ENCODE peak calls at places on chromosome 2, in ten cellular contexts. One of them, this sample, is unnamed.

GRCh38 chr2:195322324-195322723 is 334.7 kb upstream of the SLC39A10 start:
- DNase-seq in WERI-Rb-1: no peak
- DNase-seq in NCI-H510A treated with DMSO at 0.1 percent for 48 hours: peak
- DNase-seq in ecto neural progenitor cell: no peak
- DNase-seq in NCI-H1694: no peak
- DNase-seq in stimulated activated CD4-positive, alpha-beta T cell treated with anti-CD3 and anti-CD28 coated beads, Interleukin-15, amount 100 ng/mL, for 1 hour: no peak
- DNase-seq in KG1: no peak
- DNase-seq in GM04504: no peak
- DNase-seq in iPS DF 6.9: no peak
- DNase-seq in activated gamma-delta T cell treated with anti-CD3 and anti-CD28 coated beads, Interleukin-2, amount 50 U/mL, for 16 hours: no peak
- DNase-seq in this sample: peak

GRCh38 chr2:12720181-12720580 is 3.4 kb downstream of the TRIB2 start:
- DNase-seq in WERI-Rb-1: no peak
- DNase-seq in NCI-H510A treated with DMSO at 0.1 percent for 48 hours: peak
- DNase-seq in ecto neural progenitor cell: no peak
- DNase-seq in NCI-H1694: no peak
- DNase-seq in stimulated activated CD4-positive, alpha-beta T cell treated with anti-CD3 and anti-CD28 coated beads, Interleukin-15, amount 100 ng/mL, for 1 hour: no peak
- DNase-seq in KG1: no peak
- DNase-seq in GM04504: no peak
- DNase-seq in iPS DF 6.9: no peak
- DNase-seq in activated gamma-delta T cell treated with anti-CD3 and anti-CD28 coated beads, Interleukin-2, amount 50 U/mL, for 16 hours: no peak
- DNase-seq in this sample: no peak

GRCh38 chr2:26326514-26326913 is 19.4 kb upstream of the SELENOI start:
- DNase-seq in WERI-Rb-1: no peak
- DNase-seq in NCI-H510A treated with DMSO at 0.1 percent for 48 hours: no peak
- DNase-seq in ecto neural progenitor cell: no peak
- DNase-seq in NCI-H1694: no peak
- DNase-seq in stimulated activated CD4-positive, alpha-beta T cell treated with anti-CD3 and anti-CD28 coated beads, Interleukin-15, amount 100 ng/mL, for 1 hour: no peak
- DNase-seq in KG1: no peak
- DNase-seq in GM04504: no peak
- DNase-seq in iPS DF 6.9: no peak
- DNase-seq in activated gamma-delta T cell treated with anti-CD3 and anti-CD28 coated beads, Interleukin-2, amount 50 U/mL, for 16 hours: no peak
- DNase-seq in this sample: no peak

GRCh38 chr2:231820786-231821303 is 34.6 kb downstream of the COPS7B start:
- DNase-seq in WERI-Rb-1: no peak
- DNase-seq in NCI-H510A treated with DMSO at 0.1 percent for 48 hours: no peak
- DNase-seq in ecto neural progenitor cell: peak
- DNase-seq in NCI-H1694: no peak
- DNase-seq in stimulated activated CD4-positive, alpha-beta T cell treated with anti-CD3 and anti-CD28 coated beads, Interleukin-15, amount 100 ng/mL, for 1 hour: no peak
- DNase-seq in KG1: no peak
- DNase-seq in GM04504: peak
- DNase-seq in iPS DF 6.9: no peak
- DNase-seq in activated gamma-delta T cell treated with anti-CD3 and anti-CD28 coated beads, Interleukin-2, amount 50 U/mL, for 16 hours: no peak
- DNase-seq in this sample: no peak

GRCh38 chr2:206639636-206640035 is 2.7 kb upstream of the FAM237A start:
- DNase-seq in WERI-Rb-1: no peak
- DNase-seq in NCI-H510A treated with DMSO at 0.1 percent for 48 hours: no peak
- DNase-seq in ecto neural progenitor cell: no peak
- DNase-seq in NCI-H1694: no peak
- DNase-seq in stimulated activated CD4-positive, alpha-beta T cell treated with anti-CD3 and anti-CD28 coated beads, Interleukin-15, amount 100 ng/mL, for 1 hour: no peak
- DNase-seq in KG1: no peak
- DNase-seq in GM04504: no peak
- DNase-seq in iPS DF 6.9: no peak
- DNase-seq in activated gamma-delta T cell treated with anti-CD3 and anti-CD28 coated beads, Interleukin-2, amount 50 U/mL, for 16 hours: no peak
- DNase-seq in this sample: no peak

GRCh38 chr2:94996401-94997100 is 29.0 kb upstream of the MAL start:
- DNase-seq in WERI-Rb-1: peak
- DNase-seq in NCI-H510A treated with DMSO at 0.1 percent for 48 hours: no peak
- DNase-seq in ecto neural progenitor cell: peak
- DNase-seq in NCI-H1694: no peak
- DNase-seq in stimulated activated CD4-positive, alpha-beta T cell treated with anti-CD3 and anti-CD28 coated beads, Interleukin-15, amount 100 ng/mL, for 1 hour: no peak
- DNase-seq in KG1: no peak
- DNase-seq in GM04504: no peak
- DNase-seq in iPS DF 6.9: no peak
- DNase-seq in activated gamma-delta T cell treated with anti-CD3 and anti-CD28 coated beads, Interleukin-2, amount 50 U/mL, for 16 hours: no peak
- DNase-seq in this sample: no peak

GRCh38 chr2:27855476-27855875 is 34.7 kb downstream of the RBKS start:
- DNase-seq in WERI-Rb-1: no peak
- DNase-seq in NCI-H510A treated with DMSO at 0.1 percent for 48 hours: peak
- DNase-seq in ecto neural progenitor cell: no peak
- DNase-seq in NCI-H1694: no peak
- DNase-seq in stimulated activated CD4-positive, alpha-beta T cell treated with anti-CD3 and anti-CD28 coated beads, Interleukin-15, amount 100 ng/mL, for 1 hour: no peak
- DNase-seq in KG1: no peak
- DNase-seq in GM04504: peak
- DNase-seq in iPS DF 6.9: no peak
- DNase-seq in activated gamma-delta T cell treated with anti-CD3 and anti-CD28 coated beads, Interleukin-2, amount 50 U/mL, for 16 hours: no peak
- DNase-seq in this sample: no peak

GRCh38 chr2:216023055-216023648 is 9.8 kb upstream of the MREG start:
- DNase-seq in WERI-Rb-1: peak
- DNase-seq in NCI-H510A treated with DMSO at 0.1 percent for 48 hours: peak
- DNase-seq in ecto neural progenitor cell: no peak
- DNase-seq in NCI-H1694: peak
- DNase-seq in stimulated activated CD4-positive, alpha-beta T cell treated with anti-CD3 and anti-CD28 coated beads, Interleukin-15, amount 100 ng/mL, for 1 hour: no peak
- DNase-seq in KG1: peak
- DNase-seq in GM04504: no peak
- DNase-seq in iPS DF 6.9: peak
- DNase-seq in activated gamma-delta T cell treated with anti-CD3 and anti-CD28 coated beads, Interleukin-2, amount 50 U/mL, for 16 hours: peak
- DNase-seq in this sample: no peak

GRCh38 chr2:239322414-239323086 is 78.3 kb downstream of the HDAC4 start:
- DNase-seq in WERI-Rb-1: no peak
- DNase-seq in NCI-H510A treated with DMSO at 0.1 percent for 48 hours: no peak
- DNase-seq in ecto neural progenitor cell: peak
- DNase-seq in NCI-H1694: no peak
- DNase-seq in stimulated activated CD4-positive, alpha-beta T cell treated with anti-CD3 and anti-CD28 coated beads, Interleukin-15, amount 100 ng/mL, for 1 hour: no peak
- DNase-seq in KG1: no peak
- DNase-seq in GM04504: no peak
- DNase-seq in iPS DF 6.9: no peak
- DNase-seq in activated gamma-delta T cell treated with anti-CD3 and anti-CD28 coated beads, Interleukin-2, amount 50 U/mL, for 16 hours: no peak
- DNase-seq in this sample: no peak

This sample was measured in NCI-H446.